ENCODE peak calls at places on chromosomes 13 and 19, in eight cellular contexts. W is AG04449; G is thoracic aorta; H is fibroblast of lung; J is CD4-positive, alpha-beta memory T cell; I is astrocyte of the spinal cord; S is fibroblast of mammary gland; T is AG04450. V is an unnamed sample.
A peak's percentile ranks its signal among the peaks of the same experiment; 100 is the strongest.

GRCh38 chr13:80778302-80778701 is 437.4 kb upstream of the SPRY2 start:
- DNase-seq in W (no peak), G (no peak), H (no peak), J (no peak), I (no peak), S (no peak), T (no peak), V (no peak)

GRCh38 chr19:3668331-3669133 is 31.7 kb downstream of the PIP5K1C start:
- DNase-seq in W (no peak), G (no peak), H (peak; percentile 51), J (peak; percentile 8), I (no peak), S (peak; percentile 62), T (no peak), V (peak; percentile 44)

GRCh38 chr19:2561895-2562294 is 86.0 kb downstream of the GADD45B start:
- DNase-seq in W (no peak), G (no peak), H (no peak), J (peak; percentile 81), I (no peak), S (no peak), T (no peak), V (no peak)

GRCh38 chr19:2618611-2619010 is 83.9 kb downstream of the GNG7 start:
- DNase-seq in W (no peak), G (no peak), H (peak; percentile 75), J (peak; percentile 84), I (peak; percentile 41), S (peak; percentile 44), T (no peak), V (no peak)

GRCh38 chr19:35845215-35846037 is 6.9 kb downstream of the NPHS1 start:
- DNase-seq in W (no peak), G (no peak), H (no peak), J (no peak), I (no peak), S (peak; percentile 28), T (no peak), V (no peak)

GRCh38 chr13:110944121-110944967 is 29.5 kb upstream of the ANKRD10 start:
- DNase-seq in W (no peak), G (no peak), H (peak; percentile 55), J (no peak), I (peak; percentile 59), S (peak; percentile 71), T (peak; percentile 20), V (peak; percentile 25)

GRCh38 chr13:71493189-71493588 is 373.8 kb downstream of the DACH1 start:
- DNase-seq in W (no peak), G (no peak), H (no peak), J (no peak), I (no peak), S (no peak), T (no peak), V (no peak)

GRCh38 chr19:44869728-44870470 is 21.2 kb upstream of the TOMM40 start:
- DNase-seq in W (no peak), G (no peak), H (peak; percentile 95), J (no peak), I (peak; percentile 93), S (peak; percentile 92), T (peak; percentile 46), V (peak; percentile 25)

GRCh38 chr19:295687-296370 is 4.6 kb upstream of the PLPP2 start:
- DNase-seq in W (no peak), G (no peak), H (no peak), J (no peak), I (no peak), S (no peak), T (no peak), V (no peak)

GRCh38 chr13:57634829-57635165 is 3.3 kb downstream of the PCDH17 start:
- DNase-seq in W (no peak), G (no peak), H (no peak), J (no peak), I (no peak), S (no peak), T (no peak), V (no peak)

GRCh38 chr19:40519352-40520322 is 52.8 kb downstream of the SPTBN4 start:
- DNase-seq in W (no peak), G (no peak), H (peak; percentile 54), J (no peak), I (no peak), S (no peak), T (no peak), V (no peak)

GRCh38 chr13:30257433-30258099 is 49.8 kb downstream of the KATNAL1 start:
- DNase-seq in W (no peak), G (no peak), H (peak; percentile 47), J (no peak), I (peak; percentile 49), S (no peak), T (no peak), V (no peak)

GRCh38 chr19:42433503-42434260 is 6.5 kb upstream of the LIPE start:
- DNase-seq in W (no peak), G (no peak), H (no peak), J (peak; percentile 70), I (peak; percentile 16), S (peak; percentile 78), T (no peak), V (no peak)

GRCh38 chr19:19224852-19225494 is 13.2 kb downstream of the NCAN start:
- DNase-seq in W (no peak), G (no peak), H (no peak), J (peak; percentile 74), I (peak; percentile 16), S (peak; percentile 50), T (peak; percentile 4), V (no peak)
- H3K4me3 ChIP-seq in W (peak overlapping the region; percentile 33), G (peak overlapping the region; percentile 69), H (peak overlapping the region; percentile 28), J (peak overlapping the region; percentile 49), I (no peak overlapping the region), S (no peak overlapping the region), T (peak overlapping the region; percentile 25), V (peak overlapping the region; percentile 31)

DNA sequence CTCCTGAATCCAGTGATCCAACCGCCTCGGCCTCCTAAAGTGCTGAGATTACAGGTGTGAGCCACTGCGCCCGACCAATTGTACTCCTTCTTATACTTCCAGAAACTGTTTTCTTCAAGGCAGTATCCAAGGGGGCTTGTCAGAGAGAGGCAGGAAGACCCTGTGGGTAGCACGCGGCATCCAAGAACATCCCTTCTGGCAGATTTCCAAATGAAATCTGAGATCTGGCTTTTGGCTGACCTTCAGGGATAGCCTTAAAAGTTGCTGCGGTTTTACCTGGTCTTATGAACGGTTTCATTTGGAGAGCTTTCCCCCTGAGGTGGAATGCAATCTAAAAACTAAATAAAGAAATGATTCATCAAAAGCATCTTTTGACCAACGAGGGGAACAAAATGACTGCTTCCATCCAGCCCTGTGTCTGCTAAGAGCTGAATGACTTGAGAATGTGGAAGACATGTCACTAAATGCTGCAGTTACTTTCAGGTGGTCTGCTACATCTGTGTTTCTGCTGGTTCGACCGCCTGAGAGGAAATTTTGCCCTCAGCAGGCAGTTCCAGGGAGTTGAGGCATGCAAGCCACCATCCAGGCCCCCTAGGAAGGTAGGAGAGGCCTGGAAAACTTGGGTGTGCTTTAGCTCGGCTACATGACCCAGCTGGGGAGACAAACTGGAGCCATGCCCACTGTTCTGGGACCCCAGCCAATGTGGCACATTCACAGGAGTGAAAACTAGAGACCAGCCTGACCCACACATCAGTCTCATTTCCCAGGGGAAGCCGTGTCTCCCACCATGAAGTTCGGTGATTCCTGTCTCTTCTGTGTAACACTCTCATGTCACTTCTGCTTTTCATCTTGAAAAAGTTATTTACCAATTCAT is 175.1 kb upstream of the KL start:
- DNase-seq in W (no peak), G (no peak), H (peak; percentile 10), J (no peak), I (no peak), S (no peak), T (no peak), V (no peak)
- H3K4me3 ChIP-seq in W (no peak overlapping the region), G (no peak overlapping the region), H (no peak overlapping the region), J (no peak overlapping the region), I (no peak overlapping the region), S (no peak overlapping the region), T (no peak overlapping the region), V (no peak overlapping the region)

GRCh38 chr13:74449811-74450524 is 315.8 kb upstream of the KLF12 start:
- DNase-seq in W (no peak), G (no peak), H (no peak), J (no peak), I (no peak), S (no peak), T (no peak), V (peak; percentile 17)

GRCh38 chr13:74450976-74451375 is 316.8 kb upstream of the KLF12 start:
- DNase-seq in W (no peak), G (no peak), H (peak; percentile 35), J (no peak), I (peak; percentile 2), S (peak; percentile 33), T (no peak), V (no peak)

GRCh38 chr13:74452176-74452575 is 318.0 kb upstream of the KLF12 start:
- DNase-seq in W (no peak), G (no peak), H (peak; percentile 17), J (no peak), I (no peak), S (no peak), T (no peak), V (no peak)

GRCh38 chr13:74450525-74450845 is 316.3 kb upstream of the KLF12 start:
- DNase-seq in W (no peak), G (no peak), H (no peak), J (no peak), I (no peak), S (no peak), T (no peak), V (no peak)

DNA sequence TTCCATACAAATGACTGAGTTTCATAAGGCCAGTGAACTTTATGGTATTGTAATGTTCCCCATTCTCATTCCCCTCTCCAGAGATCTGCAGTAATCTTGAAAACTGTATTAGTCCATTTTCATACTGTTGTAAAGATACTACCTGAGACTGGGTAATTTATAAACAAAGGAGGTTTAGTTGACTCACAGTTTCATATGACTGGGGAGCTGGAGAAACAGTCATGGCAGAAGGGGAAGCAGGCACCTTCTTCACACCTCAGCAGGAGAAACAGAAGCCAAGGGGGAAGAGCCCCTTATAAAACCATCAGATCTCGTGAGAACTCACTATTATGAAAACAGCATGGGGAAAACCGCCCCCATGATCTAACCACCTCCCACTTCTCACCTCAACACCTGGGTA is 318.7 kb upstream of the KLF12 start:
- DNase-seq in W (no peak), G (no peak), H (no peak), J (no peak), I (no peak), S (no peak), T (no peak), V (no peak)
- H3K4me3 ChIP-seq in W (no peak overlapping the region), G (no peak overlapping the region), H (no peak overlapping the region), J (no peak overlapping the region), I (no peak overlapping the region), S (no peak overlapping the region), T (no peak overlapping the region), V (no peak overlapping the region)

DNA sequence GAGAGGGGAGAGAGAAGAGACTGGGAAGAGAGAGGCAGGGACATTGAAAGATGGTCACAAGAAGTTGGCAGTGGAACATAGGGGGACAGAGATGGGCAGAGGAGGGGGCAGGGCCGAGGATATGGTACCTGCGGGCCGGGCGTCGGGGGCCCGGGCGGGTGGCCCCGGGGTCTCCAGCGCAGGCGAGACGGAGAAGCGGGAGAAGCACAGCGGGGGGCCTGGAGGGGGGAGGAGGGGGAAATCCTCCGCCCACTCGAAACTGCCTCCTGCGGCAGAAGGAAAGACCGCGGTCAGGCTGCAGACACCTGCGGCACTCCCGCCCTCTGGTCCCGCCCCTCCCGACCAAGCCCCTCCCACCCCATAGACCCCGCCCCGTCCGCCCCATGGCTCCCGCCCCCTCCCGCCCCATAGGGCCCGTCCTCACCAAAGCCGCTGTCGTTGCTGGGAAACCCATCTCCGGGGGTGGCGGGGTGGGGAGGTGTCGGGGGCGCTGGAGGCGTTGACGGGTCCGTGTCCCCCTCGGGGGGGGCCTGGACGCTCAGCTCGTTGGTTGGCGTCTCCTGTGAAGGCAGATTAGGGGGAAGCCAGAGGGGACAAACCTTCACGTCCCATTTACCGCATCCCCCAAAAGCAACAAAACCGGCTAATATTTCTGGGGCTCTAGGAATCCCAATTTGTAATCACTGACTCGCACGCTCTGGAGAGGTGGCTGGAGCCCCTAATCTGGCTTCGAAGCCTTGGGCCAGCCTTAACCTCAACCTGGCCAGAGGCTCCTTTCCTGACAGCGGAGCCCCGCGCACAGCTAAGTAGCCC is 20.4 kb downstream of the LMTK3 start:
- DNase-seq in W (no peak), G (no peak), H (no peak), J (peak; percentile 75), I (no peak), S (no peak), T (no peak), V (no peak)
- H3K4me3 ChIP-seq in W (no peak overlapping the region), G (no peak overlapping the region), H (no peak overlapping the region), J (no peak overlapping the region), I (no peak overlapping the region), S (no peak overlapping the region), T (no peak overlapping the region), V (no peak overlapping the region)

V was measured in skeletal muscle cell.